ENCODE peak calls at places on chromosome 16, in seven cellular contexts. Q is heart right ventricle; E is activated CD4-positive, alpha-beta T cell treated with anti-CD3 and anti-CD28 coated beads for 24 hours; W is COR-L47; A is C1 segment of cervical spinal cord; L is fibroblast of mammary gland; K is foreskin melanocyte. O is an unnamed sample.

GRCh38 chr16:1140582-1140981 is 12.3 kb upstream of the CACNA1H start:
- DNase-seq in Q (no peak), K (no peak), E (no peak), W (no peak), A (no peak), L (no peak), O (no peak)

GRCh38 chr16:57532251-57532625 is 4.1 kb downstream of the CCDC102A start:
- DNase-seq in E (no peak), W (no peak), Q (no peak), L (no peak), A (no peak), K (no peak), O (no peak)

GRCh38 chr16:2779978-2780898 is 3.2 kb upstream of the ELOB start:
- DNase-seq in E (no peak), Q (no peak), W (no peak), L (no peak), K (no peak), A (no peak), O (no peak)

GRCh38 chr16:84307209-84307954 is 12.7 kb downstream of the WFDC1 start:
- DNase-seq in K (no peak), A (no peak), E (no peak), L (no peak), Q (no peak), W (no peak), O (no peak)

GRCh38 chr16:12390644-12391043 is 413.0 kb downstream of the CPPED1 start:
- DNase-seq in A (no peak), L (peak; percentile 58), E (no peak), Q (no peak), W (no peak), K (no peak), O (no peak)

GRCh38 chr16:28067604-28068382 is 4.3 kb upstream of the GSG1L start:
- DNase-seq in Q (no peak), K (no peak), E (no peak), A (no peak), L (peak; percentile 43), W (no peak), O (no peak)

GRCh38 chr16:14232106-14232890 is 161.2 kb downstream of the MRTFB start:
- DNase-seq in E (no peak), K (no peak), A (no peak), Q (no peak), W (no peak), L (peak; percentile 47), O (no peak)

GRCh38 chr16:31355701-31356100 is 725 bp downstream of the ITGAX start:
- DNase-seq in L (no peak), A (no peak), W (no peak), E (no peak), Q (no peak), K (no peak), O (no peak)

GRCh38 chr16:28910046-28911031 is 14.7 kb downstream of the RABEP2 start:
- DNase-seq in W (no peak), A (no peak), E (no peak), L (peak; percentile 1), K (no peak), Q (no peak), O (no peak)

GRCh38 chr16:27945233-27945975 is 118.1 kb downstream of the GSG1L start:
- DNase-seq in A (no peak), E (no peak), W (no peak), Q (no peak), K (no peak), L (no peak), O (no peak)

GRCh38 chr16:85363881-85364280 is 249.2 kb upstream of the GSE1 start:
- DNase-seq in A (no peak), L (peak; percentile 74), W (no peak), Q (no peak), K (no peak), E (no peak), O (no peak)

GRCh38 chr16:30838876-30839471 is 52.0 kb upstream of the ZNF629 start:
- DNase-seq in E (no peak), A (no peak), K (no peak), Q (no peak), L (no peak), W (no peak), O (no peak)

O was measured in naive thymus-derived CD8-positive, alpha-beta T cell.